ENCODE peak calls at places on chromosome 19, in six cellular contexts. R, H, A, D, N and J are unnamed samples.

GRCh38 chr19:54158812-54159351 is 639 bp downstream of the LENG1 start:
- DNase-seq in H (no peak), N (no peak), A (no peak), R (no peak), D (no peak), J (no peak)

GRCh38 chr19:15769586-15769985 is 17.9 kb upstream of the OR10H5 start:
- DNase-seq in D (no peak), R (peak), H (no peak), A (no peak), N (no peak), J (no peak)

GRCh38 chr19:38666662-38667448 is 19.4 kb downstream of the ACTN4 start:
- DNase-seq in N (no peak), A (no peak), R (no peak), H (no peak), D (no peak), J (no peak)

GRCh38 chr19:4009990-4010807 is 2.7 kb downstream of the PIAS4 start:
- DNase-seq in D (no peak), A (peak), N (no peak), H (no peak), R (no peak), J (no peak)

GRCh38 chr19:6811378-6811777 is 38.9 kb downstream of the VAV1 start:
- DNase-seq in A (no peak), D (no peak), H (no peak), R (no peak), N (no peak), J (no peak)

GRCh38 chr19:42421591-42422031 is 5.6 kb downstream of the LIPE start:
- DNase-seq in N (no peak), R (no peak), A (no peak), D (no peak), H (no peak), J (no peak)

GRCh38 chr19:33177417-33177976 is 16.6 kb upstream of the LRP3 start:
- DNase-seq in A (peak), D (peak), H (peak), R (no peak), N (no peak), J (no peak)

GRCh38 chr19:6500837-6501739 is 1.0 kb downstream of the TUBB4A start:
- DNase-seq in N (no peak), R (no peak), D (no peak), H (peak), A (no peak), J (no peak)

GRCh38 chr19:39199025-39199424 is 2.3 kb downstream of the NCCRP1 start:
- DNase-seq in H (no peak), A (peak), N (no peak), D (peak), R (peak), J (no peak)

GRCh38 chr19:47284324-47284899 is 9.7 kb downstream of the INAFM1 start:
- DNase-seq in D (peak), A (peak), N (no peak), H (peak), R (peak), J (no peak)

GRCh38 chr19:990746-991145 is 6.6 kb downstream of the WDR18 start:
- DNase-seq in A (no peak), R (no peak), D (no peak), N (no peak), H (no peak), J (no peak)
- TF ChIP-seq JUND in A (no peak), R (no peak), D (no peak), N (no peak), H (no peak), J (no peak)

GRCh38 chr19:41398603-41399002 is 985 bp downstream of the BCKDHA start:
- DNase-seq in D (no peak), N (no peak), H (no peak), A (no peak), R (no peak), J (no peak)
- H3K9ac ChIP-seq in D (peak), N (peak), H (peak), A (peak), R (peak), J (peak)

DNA sequence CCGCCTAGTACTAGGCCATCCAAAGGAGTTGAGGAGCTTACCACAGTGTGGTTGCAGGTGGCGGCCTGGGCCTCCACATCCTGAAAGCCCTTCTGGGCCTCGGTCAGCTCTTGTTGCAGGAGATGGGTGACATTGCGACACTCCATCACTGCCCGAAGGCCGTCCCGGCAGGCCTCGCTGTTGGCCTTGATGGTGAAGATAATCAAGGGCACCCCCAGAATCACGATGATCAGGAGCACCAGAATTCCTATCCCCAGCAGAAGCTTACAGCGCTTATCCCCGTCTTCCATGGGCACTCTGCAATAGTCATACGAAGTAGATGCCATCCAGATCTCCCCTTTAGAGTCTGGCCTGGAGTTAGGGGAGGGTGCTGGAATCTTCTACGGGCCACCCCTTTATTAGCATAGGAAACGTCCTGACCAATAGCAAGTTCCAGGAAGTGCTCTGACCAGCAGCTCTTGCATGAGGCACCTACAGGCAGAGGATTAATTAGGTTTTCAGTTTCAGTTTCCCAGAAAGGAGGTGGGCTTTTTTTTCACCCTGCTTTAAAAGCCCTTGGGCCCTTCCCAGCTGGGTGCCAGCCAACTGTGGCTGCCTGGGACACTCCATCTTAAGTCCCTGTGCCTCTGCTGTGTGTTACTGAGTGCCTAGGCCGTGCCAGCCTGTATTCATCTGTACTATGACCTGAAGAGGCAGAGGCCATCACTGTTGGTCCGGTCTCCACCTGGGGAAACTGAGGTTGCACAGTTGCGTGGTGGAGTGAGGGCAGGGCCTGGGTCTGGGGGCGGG is at the start of gene BST2:
- DNase-seq in R (peak), A (peak), D (peak), H (no peak), N (peak), J (no peak)
- H3K4me3 ChIP-seq in R (peak), A (no peak), D (peak), H (peak), N (peak), J (no peak)

DNA sequence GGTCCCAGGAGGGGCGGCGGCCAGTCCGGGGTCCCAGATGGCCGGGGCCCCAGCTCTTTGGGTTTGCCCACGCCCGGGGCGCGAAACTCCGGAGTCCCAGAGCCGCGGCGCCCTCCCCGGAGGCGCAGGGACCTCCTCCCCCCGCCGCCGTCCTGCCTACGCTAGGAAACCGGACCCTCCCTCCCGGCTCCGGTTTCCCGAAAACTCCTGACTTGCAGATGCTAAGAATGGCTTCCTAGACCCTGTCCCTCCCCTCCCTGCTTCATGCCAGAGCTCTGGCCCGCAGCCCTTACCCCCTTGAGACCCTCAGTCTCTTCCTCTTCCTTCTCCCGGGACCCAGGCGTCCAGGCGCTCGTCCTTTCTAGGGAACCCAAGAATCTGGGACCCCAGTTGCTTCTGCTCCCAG is 468 bp upstream of the MYBPC2 start:
- DNase-seq in H (no peak), A (no peak), R (no peak), D (no peak), N (no peak), J (no peak)
- TF ChIP-seq JUND in H (no peak), A (no peak), R (no peak), D (no peak), N (no peak), J (no peak)

GRCh38 chr19:14595558-14595957 is 12.7 kb downstream of the CLEC17A start:
- DNase-seq in H (no peak), D (no peak), A (no peak), R (no peak), N (no peak), J (no peak)

GRCh38 chr19:14603990-14604387 is 21.1 kb downstream of the CLEC17A start:
- DNase-seq in H (no peak), A (no peak), R (no peak), N (peak), D (no peak), J (no peak)

GRCh38 chr19:14599548-14600147 is 16.8 kb downstream of the CLEC17A start:
- DNase-seq in N (no peak), H (no peak), A (no peak), D (no peak), R (no peak), J (no peak)
- H3K9ac ChIP-seq in N (no peak), H (no peak), A (no peak), D (no peak), R (no peak), J (no peak)

GRCh38 chr19:50640368-50640767 is 687 bp upstream of the SYT3 start:
- DNase-seq in D (no peak), R (no peak), N (no peak), H (no peak), A (no peak), J (no peak)
- H3K4me3 ChIP-seq in D (no peak), R (peak), N (no peak), H (peak), A (no peak), J (peak)

GRCh38 chr19:17910776-17911360 is 21.9 kb upstream of the CCDC124 start:
- DNase-seq in R (no peak), A (no peak), D (no peak), H (no peak), N (no peak), J (no peak)

GRCh38 chr19:17908244-17908643 is 24.6 kb upstream of the CCDC124 start:
- DNase-seq in R (no peak), D (no peak), H (no peak), A (no peak), N (no peak), J (no peak)

DNA sequence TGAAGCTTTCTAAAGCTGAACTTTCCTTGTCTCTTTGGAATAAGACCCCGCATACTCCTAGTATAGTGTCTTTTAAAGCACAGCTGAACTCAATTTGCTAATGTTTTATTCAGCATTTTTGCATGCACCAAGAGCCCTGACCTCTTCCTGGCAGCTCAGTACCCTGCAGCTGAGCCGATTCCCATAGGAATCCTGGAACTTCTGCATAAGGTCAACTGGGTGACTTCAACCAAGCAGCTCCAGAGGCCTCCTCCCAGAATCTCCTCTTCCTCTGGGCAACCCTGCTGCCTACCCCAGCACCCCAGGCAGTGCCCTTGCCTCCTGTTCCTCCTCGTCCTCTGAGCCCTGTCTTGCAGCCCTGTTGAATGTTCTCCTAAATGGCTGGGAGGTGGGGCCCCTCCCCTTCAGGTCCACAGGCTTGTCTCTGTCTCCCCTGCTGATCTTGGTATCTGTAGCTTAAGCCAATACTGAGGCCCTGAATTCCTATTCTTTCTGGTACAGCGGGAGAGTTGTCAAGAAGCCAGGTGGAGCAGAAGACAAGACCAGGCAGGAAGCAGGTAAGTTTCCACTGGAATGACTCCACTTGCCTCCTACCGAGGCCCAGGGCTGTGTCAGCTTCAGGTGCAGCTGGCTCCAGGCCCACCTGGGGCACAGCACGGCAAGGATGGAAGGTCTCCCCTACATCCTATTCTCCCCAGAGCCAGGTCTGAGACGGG is 23.6 kb upstream of the CCDC124 start:
- DNase-seq in D (no peak), H (peak), N (no peak), R (no peak), A (no peak), J (no peak)
- TF ChIP-seq JUND in D (no peak), H (no peak), N (no peak), R (no peak), A (no peak), J (no peak)